ENCODE peak calls at places on chromosome 17, in six cellular contexts. One of them, this sample, is unnamed.

GRCh38 chr17:81541123-81541522 is 11.0 kb downstream of the FAAP100 start:
- DNase-seq in NB4: no peak
- DNase-seq in mesothelial cell of epicardium: no peak
- DNase-seq in GM13977: no peak
- DNase-seq in CD8-positive, alpha-beta T cell: no peak
- DNase-seq in BJ: no peak
- DNase-seq in this sample: no peak

GRCh38 chr17:45680360-45680759 is 103.8 kb upstream of the CRHR1 start:
- DNase-seq in NB4: no peak
- DNase-seq in mesothelial cell of epicardium: no peak
- DNase-seq in GM13977: no peak
- DNase-seq in CD8-positive, alpha-beta T cell: no peak
- DNase-seq in BJ: no peak
- DNase-seq in this sample: no peak

GRCh38 chr17:58317421-58318064 is 11.1 kb downstream of the TSPOAP1 start:
- DNase-seq in NB4: peak; percentile 87
- DNase-seq in mesothelial cell of epicardium: peak; percentile 18
- DNase-seq in GM13977: peak; percentile 80
- DNase-seq in CD8-positive, alpha-beta T cell: peak; percentile 84
- DNase-seq in BJ: peak; percentile 14
- DNase-seq in this sample: no peak

GRCh38 chr17:73494955-73495349 is 149.3 kb downstream of the SDK2 start:
- DNase-seq in NB4: no peak
- DNase-seq in mesothelial cell of epicardium: no peak
- DNase-seq in GM13977: no peak
- DNase-seq in CD8-positive, alpha-beta T cell: no peak
- DNase-seq in BJ: no peak
- DNase-seq in this sample: no peak

GRCh38 chr17:68460096-68460495 is 2.8 kb upstream of the WIPI1 start:
- DNase-seq in NB4: no peak
- DNase-seq in mesothelial cell of epicardium: no peak
- DNase-seq in GM13977: no peak
- DNase-seq in CD8-positive, alpha-beta T cell: no peak
- DNase-seq in BJ: no peak
- DNase-seq in this sample: no peak

GRCh38 chr17:44906010-44906646 is 6.9 kb upstream of the EFTUD2 start:
- DNase-seq in NB4: peak; percentile 70
- DNase-seq in mesothelial cell of epicardium: no peak
- DNase-seq in GM13977: no peak
- DNase-seq in CD8-positive, alpha-beta T cell: no peak
- DNase-seq in BJ: peak; percentile 80
- DNase-seq in this sample: no peak

GRCh38 chr17:83053779-83054451 is 25.5 kb upstream of the METRNL start:
- DNase-seq in NB4: peak; percentile 91
- DNase-seq in mesothelial cell of epicardium: no peak
- DNase-seq in GM13977: no peak
- DNase-seq in CD8-positive, alpha-beta T cell: no peak
- DNase-seq in BJ: no peak
- DNase-seq in this sample: no peak

GRCh38 chr17:48604770-48605329 is at the start of gene HOXB6:
- DNase-seq in NB4: no peak
- DNase-seq in mesothelial cell of epicardium: no peak
- DNase-seq in GM13977: no peak
- DNase-seq in CD8-positive, alpha-beta T cell: no peak
- DNase-seq in BJ: no peak
- DNase-seq in this sample: no peak

GRCh38 chr17:5931611-5932010 is 138.6 kb upstream of the WSCD1 start:
- DNase-seq in NB4: no peak
- DNase-seq in mesothelial cell of epicardium: no peak
- DNase-seq in GM13977: no peak
- DNase-seq in CD8-positive, alpha-beta T cell: no peak
- DNase-seq in BJ: no peak
- DNase-seq in this sample: no peak

GRCh38 chr17:82228278-82228841 is 482 bp upstream of the SLC16A3 start:
- DNase-seq in NB4: peak; percentile 90
- DNase-seq in mesothelial cell of epicardium: no peak
- DNase-seq in GM13977: peak; percentile 83
- DNase-seq in CD8-positive, alpha-beta T cell: peak; percentile 77
- DNase-seq in BJ: no peak
- DNase-seq in this sample: no peak

GRCh38 chr17:65171753-65172152 is 34.6 kb downstream of the RGS9 start:
- DNase-seq in NB4: no peak
- DNase-seq in mesothelial cell of epicardium: no peak
- DNase-seq in GM13977: no peak
- DNase-seq in CD8-positive, alpha-beta T cell: no peak
- DNase-seq in BJ: no peak
- DNase-seq in this sample: no peak

GRCh38 chr17:81025065-81025751 is 9.7 kb upstream of the BAIAP2 start:
- DNase-seq in NB4: no peak
- DNase-seq in mesothelial cell of epicardium: no peak
- DNase-seq in GM13977: no peak
- DNase-seq in CD8-positive, alpha-beta T cell: no peak
- DNase-seq in BJ: no peak
- DNase-seq in this sample: no peak

GRCh38 chr17:33292184-33292980 is 713 bp downstream of the ASIC2 start:
- DNase-seq in NB4: no peak
- DNase-seq in mesothelial cell of epicardium: no peak
- DNase-seq in GM13977: peak; percentile 35
- DNase-seq in CD8-positive, alpha-beta T cell: no peak
- DNase-seq in BJ: no peak
- DNase-seq in this sample: no peak

GRCh38 chr17:12967962-12968361 is 49.9 kb downstream of the ELAC2 start:
- DNase-seq in NB4: no peak
- DNase-seq in mesothelial cell of epicardium: no peak
- DNase-seq in GM13977: no peak
- DNase-seq in CD8-positive, alpha-beta T cell: no peak
- DNase-seq in BJ: no peak
- DNase-seq in this sample: no peak

GRCh38 chr17:22703204-22703603 is 1010.9 kb downstream of the KCNJ18 start:
- DNase-seq in NB4: peak; percentile 48
- DNase-seq in mesothelial cell of epicardium: no peak
- DNase-seq in GM13977: no peak
- DNase-seq in CD8-positive, alpha-beta T cell: no peak
- DNase-seq in BJ: no peak
- DNase-seq in this sample: no peak
- TF ChIP-seq CTCF in NB4: peak; percentile 82
- TF ChIP-seq CTCF in mesothelial cell of epicardium: no peak
- TF ChIP-seq CTCF in GM13977: no peak
- TF ChIP-seq CTCF in CD8-positive, alpha-beta T cell: no peak
- TF ChIP-seq CTCF in BJ: no peak
- TF ChIP-seq CTCF in this sample: no peak

DNA sequence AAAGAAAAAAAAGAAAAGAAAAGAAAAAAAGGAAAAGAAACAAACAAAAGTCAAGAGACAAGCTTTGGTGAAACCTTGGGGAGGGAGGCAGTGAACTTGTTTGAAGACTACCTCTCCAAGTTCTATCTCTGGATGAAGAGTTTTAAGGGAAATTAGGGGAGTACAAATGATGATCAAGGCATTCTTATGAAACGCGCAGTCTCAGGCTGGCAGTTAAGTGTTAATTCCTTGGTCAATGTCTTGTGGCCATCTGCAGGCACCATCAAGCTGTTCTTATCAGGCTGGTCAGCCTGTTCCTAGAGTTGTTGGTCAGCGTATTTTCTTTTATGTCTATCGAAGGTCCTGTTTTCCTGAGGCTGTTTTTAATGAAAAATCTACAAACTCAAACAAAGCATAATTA is 8.2 kb upstream of the DRG2 start:
- DNase-seq in NB4: no peak
- DNase-seq in mesothelial cell of epicardium: no peak
- DNase-seq in GM13977: no peak
- DNase-seq in CD8-positive, alpha-beta T cell: no peak
- DNase-seq in BJ: no peak
- DNase-seq in this sample: no peak
- TF ChIP-seq CTCF in NB4: no peak
- TF ChIP-seq CTCF in mesothelial cell of epicardium: no peak
- TF ChIP-seq CTCF in GM13977: no peak
- TF ChIP-seq CTCF in CD8-positive, alpha-beta T cell: no peak
- TF ChIP-seq CTCF in BJ: no peak
- TF ChIP-seq CTCF in this sample: no peak

GRCh38 chr17:77049440-77049839 is 91.3 kb upstream of the SEC14L1 start:
- DNase-seq in NB4: peak; percentile 39
- DNase-seq in mesothelial cell of epicardium: no peak
- DNase-seq in GM13977: no peak
- DNase-seq in CD8-positive, alpha-beta T cell: no peak
- DNase-seq in BJ: no peak
- DNase-seq in this sample: no peak
- TF ChIP-seq CTCF in NB4: no peak
- TF ChIP-seq CTCF in mesothelial cell of epicardium: no peak
- TF ChIP-seq CTCF in GM13977: no peak
- TF ChIP-seq CTCF in CD8-positive, alpha-beta T cell: no peak
- TF ChIP-seq CTCF in BJ: no peak
- TF ChIP-seq CTCF in this sample: peak; percentile 28

GRCh38 chr17:16328997-16329396 is 24.3 kb downstream of the CENPV start:
- DNase-seq in NB4: no peak
- DNase-seq in mesothelial cell of epicardium: no peak
- DNase-seq in GM13977: no peak
- DNase-seq in CD8-positive, alpha-beta T cell: no peak
- DNase-seq in BJ: no peak
- DNase-seq in this sample: no peak
- TF ChIP-seq CTCF in NB4: no peak
- TF ChIP-seq CTCF in mesothelial cell of epicardium: no peak
- TF ChIP-seq CTCF in GM13977: no peak
- TF ChIP-seq CTCF in CD8-positive, alpha-beta T cell: no peak
- TF ChIP-seq CTCF in BJ: peak; percentile 18
- TF ChIP-seq CTCF in this sample: no peak